ENCODE peak calls at places on chromosomes 16 and 17, in six cellular contexts. S is GM23338, Q is A549, L is HL-60, R is HepG2, U is K562. O is an unnamed sample.

GRCh38 chr17:81434079-81434478 is 38.8 kb downstream of the BAHCC1 start:
- DNase-seq in R (no peak), Q (no peak), U (peak), L (no peak), S (no peak), O (no peak)

GRCh38 chr17:4378626-4379025 is 12.2 kb upstream of the UBE2G1 start:
- DNase-seq in S (no peak), R (no peak), L (no peak), U (no peak), Q (no peak), O (no peak)

GRCh38 chr17:2594657-2595085 is 1.2 kb downstream of the PAFAH1B1 start:
- DNase-seq in L (no peak), R (no peak), S (no peak), Q (no peak), U (no peak), O (no peak)

GRCh38 chr16:12764813-12765212 is 38.9 kb downstream of the CPPED1 start:
- DNase-seq in U (no peak), L (no peak), R (no peak), Q (no peak), S (no peak), O (no peak)

GRCh38 chr16:89020925-89021595 is 44.1 kb upstream of the CBFA2T3 start:
- DNase-seq in Q (no peak), S (no peak), L (no peak), R (no peak), U (no peak), O (no peak)

GRCh38 chr17:7993972-7994589 is 8.3 kb upstream of the GUCY2D start:
- DNase-seq in Q (no peak), U (no peak), S (no peak), R (no peak), L (no peak), O (no peak)

GRCh38 chr16:1066584-1067172 is 5.9 kb upstream of the SSTR5 start:
- DNase-seq in R (no peak), Q (no peak), S (no peak), U (no peak), L (no peak), O (no peak)

GRCh38 chr17:48841395-48841831 is 10.6 kb downstream of the CALCOCO2 start:
- DNase-seq in R (no peak), L (peak), U (no peak), S (no peak), Q (no peak), O (no peak)

GRCh38 chr17:30556374-30557332 is 79.4 kb downstream of the GOSR1 start:
- DNase-seq in R (no peak), L (no peak), S (no peak), Q (no peak), U (no peak), O (no peak)

GRCh38 chr17:50993544-50993943 is 127.1 kb downstream of the SPAG9 start:
- DNase-seq in Q (no peak), U (no peak), S (no peak), R (no peak), L (no peak), O (no peak)

GRCh38 chr16:3993052-3993785 is 112.7 kb upstream of the CREBBP start:
- DNase-seq in U (no peak), Q (no peak), L (no peak), R (no peak), S (no peak), O (no peak)

GRCh38 chr16:28218109-28218508 is 6.3 kb upstream of the XPO6 start:
- DNase-seq in S (peak), L (peak), Q (no peak), R (peak), U (peak), O (peak)

GRCh38 chr16:76176616-76177015 is 100.6 kb upstream of the CNTNAP4 start:
- DNase-seq in S (no peak), U (no peak), L (no peak), R (no peak), Q (no peak), O (no peak)

GRCh38 chr17:1169471-1169908 is 10.3 kb downstream of the ABR start:
- DNase-seq in Q (no peak), R (no peak), S (no peak), U (no peak), L (no peak), O (no peak)

GRCh38 chr17:77436058-77436442 is 295.3 kb downstream of the SEC14L1 start:
- DNase-seq in S (peak), R (no peak), U (no peak), Q (no peak), L (no peak), O (no peak)

GRCh38 chr17:81959362-81960129 is 1.4 kb downstream of the NOTUM start:
- DNase-seq in L (peak), S (peak), R (peak), Q (peak), U (peak), O (no peak)

GRCh38 chr16:23509763-23510153 is 536 bp downstream of the GGA2 start:
- DNase-seq in R (no peak), L (no peak), Q (no peak), S (peak), U (no peak), O (no peak)

GRCh38 chr17:56675876-56676660 is 82.6 kb downstream of the NOG start:
- DNase-seq in R (no peak), L (no peak), U (no peak), Q (no peak), S (no peak), O (no peak)

GRCh38 chr17:79400989-79401703 is 209.7 kb downstream of the RBFOX3 start:
- DNase-seq in R (peak), U (peak), Q (peak), L (peak), S (peak), O (peak)

GRCh38 chr17:40107266-40107980 is 7.0 kb upstream of the NR1D1 start:
- DNase-seq in R (peak), U (no peak), L (peak), S (no peak), Q (no peak), O (no peak)

GRCh38 chr16:53484542-53484941 is 18.5 kb downstream of the AKTIP start:
- DNase-seq in L (no peak), U (no peak), R (no peak), S (no peak), Q (no peak), O (no peak)

GRCh38 chr16:21599994-21600773 is 807 bp downstream of the METTL9 start:
- DNase-seq in Q (no peak), S (peak), U (peak), L (peak), R (peak), O (no peak)

GRCh38 chr17:58252141-58252540 is 13.8 kb downstream of the LPO start:
- DNase-seq in R (no peak), L (no peak), U (no peak), S (no peak), Q (no peak), O (no peak)

GRCh38 chr17:58248955-58249269 is 10.5 kb downstream of the LPO start:
- DNase-seq in Q (no peak), R (no peak), U (no peak), S (peak), L (no peak), O (no peak)

GRCh38 chr17:58247511-58248363 is 9.4 kb downstream of the LPO start:
- DNase-seq in L (peak), R (no peak), S (no peak), Q (no peak), U (no peak), O (no peak)

GRCh38 chr17:58250344-58251011 is 12.1 kb downstream of the LPO start:
- DNase-seq in S (no peak), Q (no peak), R (peak), U (no peak), L (no peak), O (no peak)

GRCh38 chr17:58249270-58250133 is 11.1 kb downstream of the LPO start:
- DNase-seq in R (peak), Q (peak), L (peak), U (peak), S (peak), O (peak)
- TF ChIP-seq REST in R (no peak), Q (no peak), L (no peak), U (no peak), S (no peak), O (no peak)

DNA sequence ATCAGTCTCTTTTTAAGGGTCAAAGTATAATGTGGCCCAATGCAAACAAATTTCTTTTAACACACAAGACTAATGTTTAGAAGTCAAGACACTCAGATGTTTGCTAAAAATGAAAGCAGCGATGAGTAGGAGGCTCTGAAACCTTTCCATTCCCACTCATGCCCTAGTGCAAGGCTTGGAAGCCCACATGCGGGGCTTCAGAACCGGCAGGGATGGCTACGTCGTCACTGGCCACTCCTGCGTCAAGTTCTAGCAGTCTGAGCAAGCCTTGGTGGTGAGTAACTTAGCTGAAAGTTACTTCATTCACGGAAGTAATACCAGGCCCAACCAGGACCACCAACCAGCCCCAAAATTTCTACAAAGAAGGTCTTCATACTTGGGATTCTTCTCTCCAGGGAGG is 14.8 kb upstream of the TMED6 start:
- DNase-seq in R (no peak), U (no peak), Q (no peak), S (no peak), L (no peak), O (no peak)
- TF ChIP-seq REST in R (no peak), U (no peak), Q (no peak), S (no peak), L (no peak), O (no peak)

GRCh38 chr17:35141681-35142466 is at the start of gene NLE1:
- DNase-seq in U (peak), S (peak), L (peak), R (peak), Q (peak), O (peak)
- TF ChIP-seq REST in U (no peak), S (no peak), L (peak), R (no peak), Q (no peak), O (no peak)

GRCh38 chr17:14499976-14500375 is 199.1 kb downstream of the HS3ST3B1 start:
- DNase-seq in U (no peak), L (no peak), Q (no peak), S (no peak), R (no peak), O (no peak)
- TF ChIP-seq REST in U (no peak), L (no peak), Q (no peak), S (no peak), R (no peak), O (no peak)

DNA sequence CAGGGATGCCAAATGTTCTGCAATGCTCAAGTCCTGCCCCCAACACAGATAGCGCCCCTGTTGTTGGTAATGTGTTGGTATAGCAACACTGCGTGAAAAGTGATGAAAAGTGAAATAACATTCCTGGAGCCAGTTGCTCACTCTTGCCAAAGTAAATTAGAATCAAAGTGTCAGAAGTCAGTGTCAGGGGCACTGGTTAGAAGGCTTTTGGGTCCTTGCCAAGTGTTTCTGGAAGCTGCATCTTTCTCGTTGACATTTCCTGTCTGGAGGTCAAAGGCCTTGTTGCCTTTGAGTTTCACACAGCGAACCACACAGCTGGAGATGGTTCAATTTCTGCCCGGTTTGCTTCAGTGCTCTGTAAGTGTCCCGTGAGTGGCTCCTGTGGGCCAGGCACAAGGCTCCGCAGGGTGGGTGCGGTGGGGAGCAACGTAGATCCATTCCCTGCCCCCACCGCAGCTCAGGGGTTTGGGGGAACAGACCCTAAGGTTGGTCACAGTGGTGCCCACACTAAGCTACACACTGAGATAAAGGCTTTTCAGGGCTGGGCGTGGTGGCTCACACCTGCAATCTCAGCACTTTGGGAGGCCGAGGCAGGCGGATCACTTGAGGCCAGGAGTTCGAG is 3.6 kb upstream of the SLC16A5 start:
- DNase-seq in U (no peak), L (no peak), S (no peak), R (peak), Q (no peak), O (no peak)
- TF ChIP-seq REST in U (no peak), L (no peak), S (no peak), R (peak), Q (no peak), O (no peak)

GRCh38 chr16:66894055-66894454 is 13.7 kb downstream of the PDP2 start:
- DNase-seq in U (no peak), S (no peak), R (no peak), L (no peak), Q (no peak), O (no peak)
- TF ChIP-seq REST in U (no peak), S (no peak), R (no peak), L (no peak), Q (no peak), O (no peak)

O was measured in HCT116.